ENCODE peak calls at places on chromosomes 1 and 21, in five cellular contexts. One of them, this sample, is unnamed.

GRCh38 chr1:214264196-214264595 is 16.8 kb upstream of the SMYD2 start:
- DNase-seq in globus pallidus: no peak
- DNase-seq in CD4-positive, alpha-beta T cell: no peak
- DNase-seq in IMR-90: no peak
- DNase-seq in midbrain: no peak
- DNase-seq in this sample: no peak

GRCh38 chr1:234777850-234778214 is 167.9 kb upstream of the IRF2BP2 start:
- DNase-seq in IMR-90: no peak
- DNase-seq in midbrain: no peak
- DNase-seq in CD4-positive, alpha-beta T cell: no peak
- DNase-seq in globus pallidus: no peak
- DNase-seq in this sample: no peak

GRCh38 chr1:5640845-5641244 is 351.4 kb downstream of the NPHP4 start:
- DNase-seq in CD4-positive, alpha-beta T cell: no peak
- DNase-seq in midbrain: no peak
- DNase-seq in globus pallidus: no peak
- DNase-seq in IMR-90: no peak
- DNase-seq in this sample: no peak

GRCh38 chr1:117587479-117588356 is 18.1 kb upstream of the TENT5C start:
- DNase-seq in IMR-90: no peak
- DNase-seq in midbrain: no peak
- DNase-seq in globus pallidus: no peak
- DNase-seq in CD4-positive, alpha-beta T cell: no peak
- DNase-seq in this sample: no peak

GRCh38 chr1:16170283-16170673 is 14.4 kb upstream of the EPHA2 start:
- DNase-seq in IMR-90: no peak
- DNase-seq in globus pallidus: no peak
- DNase-seq in CD4-positive, alpha-beta T cell: no peak
- DNase-seq in midbrain: no peak
- DNase-seq in this sample: no peak

GRCh38 chr21:36860736-36861594 is 105.5 kb downstream of the HLCS start:
- DNase-seq in globus pallidus: no peak
- DNase-seq in CD4-positive, alpha-beta T cell: no peak
- DNase-seq in IMR-90: peak
- DNase-seq in midbrain: no peak
- DNase-seq in this sample: no peak

GRCh38 chr1:26799479-26800133 is 11.9 kb downstream of the PIGV start:
- DNase-seq in IMR-90: peak
- DNase-seq in midbrain: peak
- DNase-seq in CD4-positive, alpha-beta T cell: no peak
- DNase-seq in globus pallidus: peak
- DNase-seq in this sample: peak

GRCh38 chr1:37338658-37339057 is 135.7 kb upstream of the ZC3H12A start:
- DNase-seq in IMR-90: no peak
- DNase-seq in globus pallidus: peak
- DNase-seq in CD4-positive, alpha-beta T cell: no peak
- DNase-seq in midbrain: peak
- DNase-seq in this sample: peak

GRCh38 chr1:94708299-94708685 is 111.9 kb upstream of the SLC44A3 start:
- DNase-seq in CD4-positive, alpha-beta T cell: no peak
- DNase-seq in IMR-90: no peak
- DNase-seq in globus pallidus: no peak
- DNase-seq in midbrain: no peak
- DNase-seq in this sample: no peak

GRCh38 chr1:211797994-211798393 is 32.6 kb downstream of the LPGAT1 start:
- DNase-seq in globus pallidus: peak
- DNase-seq in midbrain: no peak
- DNase-seq in IMR-90: no peak
- DNase-seq in CD4-positive, alpha-beta T cell: no peak
- DNase-seq in this sample: no peak

GRCh38 chr1:24551910-24552571 is 3.8 kb upstream of the NCMAP start:
- DNase-seq in CD4-positive, alpha-beta T cell: no peak
- DNase-seq in IMR-90: peak
- DNase-seq in midbrain: no peak
- DNase-seq in globus pallidus: no peak
- DNase-seq in this sample: no peak

GRCh38 chr1:228455715-228456114 is 31.5 kb upstream of the RNF187 start:
- DNase-seq in IMR-90: peak
- DNase-seq in globus pallidus: no peak
- DNase-seq in CD4-positive, alpha-beta T cell: no peak
- DNase-seq in midbrain: no peak
- DNase-seq in this sample: no peak

GRCh38 chr1:1344672-1345361 is 4.4 kb downstream of the DVL1 start:
- DNase-seq in globus pallidus: no peak
- DNase-seq in CD4-positive, alpha-beta T cell: no peak
- DNase-seq in midbrain: no peak
- DNase-seq in IMR-90: peak
- DNase-seq in this sample: no peak

GRCh38 chr1:115531806-115532359 is 109.9 kb upstream of the VANGL1 start:
- DNase-seq in midbrain: no peak
- DNase-seq in IMR-90: no peak
- DNase-seq in globus pallidus: no peak
- DNase-seq in CD4-positive, alpha-beta T cell: no peak
- DNase-seq in this sample: no peak

GRCh38 chr1:151905070-151905442 is 4.3 kb downstream of the THEM4 start:
- DNase-seq in CD4-positive, alpha-beta T cell: peak
- DNase-seq in midbrain: no peak
- DNase-seq in globus pallidus: no peak
- DNase-seq in IMR-90: no peak
- DNase-seq in this sample: no peak

GRCh38 chr1:88736633-88737248 is 52.7 kb downstream of the PKN2 start:
- DNase-seq in globus pallidus: no peak
- DNase-seq in CD4-positive, alpha-beta T cell: no peak
- DNase-seq in IMR-90: peak
- DNase-seq in midbrain: no peak
- DNase-seq in this sample: no peak

GRCh38 chr1:206128192-206128591 is 11.0 kb upstream of the AVPR1B start:
- DNase-seq in IMR-90: peak
- DNase-seq in globus pallidus: no peak
- DNase-seq in CD4-positive, alpha-beta T cell: no peak
- DNase-seq in midbrain: no peak
- DNase-seq in this sample: no peak

GRCh38 chr1:213136190-213136917 is 85.3 kb downstream of the RPS6KC1 start:
- DNase-seq in midbrain: no peak
- DNase-seq in globus pallidus: no peak
- DNase-seq in IMR-90: no peak
- DNase-seq in CD4-positive, alpha-beta T cell: no peak
- DNase-seq in this sample: no peak

GRCh38 chr1:223669003-223669402 is 3.5 kb upstream of the CAPN8 start:
- DNase-seq in CD4-positive, alpha-beta T cell: no peak
- DNase-seq in globus pallidus: no peak
- DNase-seq in IMR-90: no peak
- DNase-seq in midbrain: no peak
- DNase-seq in this sample: no peak

GRCh38 chr1:221887091-221887746 is 145.3 kb upstream of the DUSP10 start:
- DNase-seq in globus pallidus: no peak
- DNase-seq in midbrain: no peak
- DNase-seq in IMR-90: peak
- DNase-seq in CD4-positive, alpha-beta T cell: no peak
- DNase-seq in this sample: no peak

GRCh38 chr21:45086342-45086958 is 12.1 kb downstream of the ADARB1 start:
- DNase-seq in globus pallidus: no peak
- DNase-seq in IMR-90: no peak
- DNase-seq in CD4-positive, alpha-beta T cell: no peak
- DNase-seq in midbrain: no peak
- DNase-seq in this sample: no peak

GRCh38 chr1:245234217-245235120 is 79.7 kb downstream of the KIF26B start:
- DNase-seq in globus pallidus: peak
- DNase-seq in midbrain: peak
- DNase-seq in IMR-90: no peak
- DNase-seq in CD4-positive, alpha-beta T cell: no peak
- DNase-seq in this sample: no peak

GRCh38 chr1:37479255-37480124 is 5.1 kb downstream of the ZC3H12A start:
- DNase-seq in globus pallidus: no peak
- DNase-seq in CD4-positive, alpha-beta T cell: peak
- DNase-seq in midbrain: no peak
- DNase-seq in IMR-90: peak
- DNase-seq in this sample: no peak

GRCh38 chr21:38350681-38351080 is 93.9 kb downstream of the KCNJ15 start:
- DNase-seq in globus pallidus: no peak
- DNase-seq in IMR-90: no peak
- DNase-seq in midbrain: no peak
- DNase-seq in CD4-positive, alpha-beta T cell: no peak
- DNase-seq in this sample: no peak

GRCh38 chr1:233005703-233006102 is 55.3 kb downstream of the NTPCR start:
- DNase-seq in CD4-positive, alpha-beta T cell: no peak
- DNase-seq in globus pallidus: no peak
- DNase-seq in midbrain: no peak
- DNase-seq in IMR-90: peak
- DNase-seq in this sample: no peak

GRCh38 chr1:162905759-162906158 is 44.8 kb upstream of the CCDC190 start:
- DNase-seq in midbrain: no peak
- DNase-seq in CD4-positive, alpha-beta T cell: no peak
- DNase-seq in IMR-90: peak
- DNase-seq in globus pallidus: no peak
- DNase-seq in this sample: no peak

GRCh38 chr1:111197598-111198289 is 2.7 kb downstream of the DENND2D start:
- DNase-seq in CD4-positive, alpha-beta T cell: peak
- DNase-seq in midbrain: no peak
- DNase-seq in globus pallidus: no peak
- DNase-seq in IMR-90: peak
- DNase-seq in this sample: no peak

GRCh38 chr1:39959651-39960333 is 4.8 kb downstream of the MFSD2A start:
- DNase-seq in midbrain: no peak
- DNase-seq in globus pallidus: no peak
- DNase-seq in CD4-positive, alpha-beta T cell: no peak
- DNase-seq in IMR-90: no peak
- DNase-seq in this sample: no peak

GRCh38 chr1:61004269-61005003 is 77.9 kb upstream of the NFIA start:
- DNase-seq in CD4-positive, alpha-beta T cell: no peak
- DNase-seq in midbrain: no peak
- DNase-seq in IMR-90: no peak
- DNase-seq in globus pallidus: no peak
- DNase-seq in this sample: no peak

GRCh38 chr1:150366416-150367296 is 2.7 kb downstream of the RPRD2 start:
- DNase-seq in IMR-90: peak
- DNase-seq in midbrain: peak
- DNase-seq in CD4-positive, alpha-beta T cell: no peak
- DNase-seq in globus pallidus: peak
- DNase-seq in this sample: no peak

GRCh38 chr1:244788493-244789275 is 46.8 kb upstream of the COX20 start:
- DNase-seq in midbrain: no peak
- DNase-seq in CD4-positive, alpha-beta T cell: no peak
- DNase-seq in globus pallidus: no peak
- DNase-seq in IMR-90: no peak
- DNase-seq in this sample: no peak

GRCh38 chr21:42061866-42062542 is 9.1 kb upstream of the UMODL1 start:
- DNase-seq in IMR-90: no peak
- DNase-seq in midbrain: no peak
- DNase-seq in CD4-positive, alpha-beta T cell: peak
- DNase-seq in globus pallidus: no peak
- DNase-seq in this sample: no peak

GRCh38 chr1:218254296-218254918 is 30.7 kb upstream of the RRP15 start:
- DNase-seq in CD4-positive, alpha-beta T cell: no peak
- DNase-seq in midbrain: no peak
- DNase-seq in IMR-90: no peak
- DNase-seq in globus pallidus: no peak
- DNase-seq in this sample: no peak

This sample was measured in anterior cingulate cortex.